ENCODE peak calls at places on chromosomes 7 and 10, in nine cellular contexts. R, Y, H, S, W, V, K, M and Q are unnamed samples.

GRCh38 chr7:1689356-1689755 is 19.3 kb downstream of the ELFN1 start:
- DNase-seq in R (peak; percentile 22), Y (peak; percentile 32), H (no peak), S (peak; percentile 15), W (peak; percentile 30), V (no peak), K (no peak), M (no peak), Q (no peak)

GRCh38 chr10:23927926-23928325 is 281.0 kb upstream of the KIAA1217 start:
- DNase-seq in R (no peak), Y (peak; percentile 25), H (peak; percentile 15), S (no peak), W (no peak), V (no peak), K (no peak), M (no peak), Q (no peak)

GRCh38 chr10:34885901-34886300 is 70.8 kb upstream of the PARD3 start:
- DNase-seq in R (no peak), Y (no peak), H (no peak), S (no peak), W (no peak), V (no peak), K (no peak), M (no peak), Q (no peak)

GRCh38 chr7:16695621-16696237 is 49.7 kb downstream of the BZW2 start:
- DNase-seq in R (no peak), Y (peak; percentile 57), H (no peak), S (peak; percentile 37), W (no peak), V (no peak), K (peak; percentile 61), M (peak; percentile 18), Q (peak; percentile 45)

GRCh38 chr10:3131098-3131497 is 41.5 kb downstream of the PITRM1 start:
- DNase-seq in R (no peak), Y (no peak), H (no peak), S (no peak), W (peak; percentile 3), V (no peak), K (peak; percentile 34), M (no peak), Q (no peak)

GRCh38 chr10:77511498-77512218 is 126.0 kb downstream of the KCNMA1 start:
- DNase-seq in R (no peak), Y (peak; percentile 51), H (no peak), S (no peak), W (no peak), V (no peak), K (peak; percentile 40), M (peak; percentile 21), Q (no peak)

GRCh38 chr10:77448226-77448625 is 189.4 kb downstream of the KCNMA1 start:
- DNase-seq in R (no peak), Y (no peak), H (no peak), S (peak; percentile 35), W (no peak), V (no peak), K (no peak), M (no peak), Q (no peak)

GRCh38 chr7:32219416-32219815 is 149.2 kb upstream of the PDE1C start:
- DNase-seq in R (no peak), Y (no peak), H (no peak), S (no peak), W (no peak), V (peak; percentile 16), K (no peak), M (no peak), Q (no peak)

GRCh38 chr10:19947656-19948055 is 131.4 kb downstream of the PLXDC2 start:
- DNase-seq in R (no peak), Y (no peak), H (no peak), S (no peak), W (no peak), V (no peak), K (no peak), M (no peak), Q (no peak)

GRCh38 chr7:155786491-155786890 is 25.8 kb downstream of the SHH start:
- DNase-seq in R (no peak), Y (no peak), H (no peak), S (no peak), W (no peak), V (no peak), K (no peak), M (no peak), Q (no peak)

GRCh38 chr10:88728107-88728763 is 22.2 kb downstream of the LIPK start:
- DNase-seq in R (no peak), Y (peak; percentile 81), H (peak; percentile 13), S (no peak), W (peak; percentile 59), V (peak; percentile 99), K (no peak), M (peak; percentile 20), Q (no peak)

GRCh38 chr10:34528320-34528719 is 286.8 kb downstream of the PARD3 start:
- DNase-seq in R (no peak), Y (peak; percentile 64), H (no peak), S (no peak), W (no peak), V (no peak), K (peak; percentile 94), M (peak; percentile 43), Q (peak; percentile 89)

GRCh38 chr7:134948246-134948645 is 38.1 kb upstream of the AGBL3 start:
- DNase-seq in R (no peak), Y (no peak), H (no peak), S (no peak), W (no peak), V (no peak), K (no peak), M (no peak), Q (no peak)

GRCh38 chr7:127389321-127389720 is 3.2 kb downstream of the ZNF800 start:
- DNase-seq in R (no peak), Y (no peak), H (no peak), S (no peak), W (no peak), V (no peak), K (no peak), M (no peak), Q (no peak)

GRCh38 chr7:115260381-115260780 is 338.5 kb downstream of the MDFIC start:
- DNase-seq in R (no peak), Y (no peak), H (no peak), S (no peak), W (no peak), V (no peak), K (peak; percentile 26), M (no peak), Q (no peak)
- H3K27me3 ChIP-seq in R (no peaks in the 10 kb centered on the region), Y (no peaks in the 10 kb centered on the region), H (no peaks in the 10 kb centered on the region), S (no peaks in the 10 kb centered on the region), W (no peaks in the 10 kb centered on the region), V (no peaks in the 10 kb centered on the region), K (no peaks in the 10 kb centered on the region), M (no peaks in the 10 kb centered on the region), Q (no peaks in the 10 kb centered on the region)

GRCh38 chr7:48148311-48148710 is 22.9 kb upstream of the ABCA13 start:
- DNase-seq in R (no peak), Y (no peak), H (no peak), S (no peak), W (no peak), V (no peak), K (no peak), M (no peak), Q (no peak)
- H3K4me1 ChIP-seq in R (no peaks in the 10 kb centered on the region), Y (peaks cover 7% of the 10 kb centered on the region), H (no peaks in the 10 kb centered on the region), S (no peaks in the 10 kb centered on the region), W (peaks cover 21% of the 10 kb centered on the region), V (no peaks in the 10 kb centered on the region), K (no peaks in the 10 kb centered on the region), M (no peaks in the 10 kb centered on the region), Q (peaks cover 6% of the 10 kb centered on the region)

DNA sequence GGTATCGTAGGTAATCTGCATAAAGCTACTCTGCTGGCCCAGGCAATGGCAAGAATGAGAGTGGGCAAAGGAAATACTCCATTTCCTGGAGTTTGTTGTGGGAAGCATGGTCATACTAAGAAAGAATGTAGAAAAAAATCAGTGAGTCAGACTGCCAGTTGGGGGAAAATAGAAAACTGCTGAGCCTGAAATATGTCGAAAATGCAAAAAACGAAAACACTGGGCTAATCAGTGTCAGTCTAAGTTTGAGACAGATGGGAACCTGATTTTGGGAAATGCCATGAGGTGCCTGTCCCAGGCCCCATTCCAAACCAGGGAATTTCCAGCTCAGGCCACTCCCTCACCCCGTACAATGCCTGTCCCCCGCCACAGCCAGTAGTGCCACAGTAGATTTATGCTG is 150.0 kb downstream of the ZNF33B start:
- DNase-seq in R (no peak), Y (no peak), H (no peak), S (no peak), W (no peak), V (no peak), K (no peak), M (no peak), Q (peak; percentile 85)
- H3K27ac ChIP-seq in R (peak overlapping the region; percentile 7), Y (no peak overlapping the region), H (no peak overlapping the region), S (no peak overlapping the region), W (no peak overlapping the region), V (no peak overlapping the region), K (peak overlapping the region; percentile 58), M (no peak overlapping the region), Q (peak overlapping the region; percentile 93)

GRCh38 chr10:131001438-131001837 is 310.1 kb downstream of the TCERG1L start:
- DNase-seq in R (no peak), Y (no peak), H (no peak), S (no peak), W (no peak), V (no peak), K (no peak), M (no peak), Q (no peak)

GRCh38 chr10:131000244-131000643 is 311.3 kb downstream of the TCERG1L start:
- DNase-seq in R (no peak), Y (no peak), H (no peak), S (no peak), W (no peak), V (no peak), K (no peak), M (no peak), Q (no peak)

GRCh38 chr10:131000737-131001136 is 310.8 kb downstream of the TCERG1L start:
- DNase-seq in R (no peak), Y (no peak), H (no peak), S (no peak), W (no peak), V (peak; percentile 27), K (no peak), M (no peak), Q (no peak)

GRCh38 chr10:131003455-131003854 is 308.1 kb downstream of the TCERG1L start:
- DNase-seq in R (no peak), Y (no peak), H (no peak), S (no peak), W (no peak), V (no peak), K (no peak), M (no peak), Q (no peak)

DNA sequence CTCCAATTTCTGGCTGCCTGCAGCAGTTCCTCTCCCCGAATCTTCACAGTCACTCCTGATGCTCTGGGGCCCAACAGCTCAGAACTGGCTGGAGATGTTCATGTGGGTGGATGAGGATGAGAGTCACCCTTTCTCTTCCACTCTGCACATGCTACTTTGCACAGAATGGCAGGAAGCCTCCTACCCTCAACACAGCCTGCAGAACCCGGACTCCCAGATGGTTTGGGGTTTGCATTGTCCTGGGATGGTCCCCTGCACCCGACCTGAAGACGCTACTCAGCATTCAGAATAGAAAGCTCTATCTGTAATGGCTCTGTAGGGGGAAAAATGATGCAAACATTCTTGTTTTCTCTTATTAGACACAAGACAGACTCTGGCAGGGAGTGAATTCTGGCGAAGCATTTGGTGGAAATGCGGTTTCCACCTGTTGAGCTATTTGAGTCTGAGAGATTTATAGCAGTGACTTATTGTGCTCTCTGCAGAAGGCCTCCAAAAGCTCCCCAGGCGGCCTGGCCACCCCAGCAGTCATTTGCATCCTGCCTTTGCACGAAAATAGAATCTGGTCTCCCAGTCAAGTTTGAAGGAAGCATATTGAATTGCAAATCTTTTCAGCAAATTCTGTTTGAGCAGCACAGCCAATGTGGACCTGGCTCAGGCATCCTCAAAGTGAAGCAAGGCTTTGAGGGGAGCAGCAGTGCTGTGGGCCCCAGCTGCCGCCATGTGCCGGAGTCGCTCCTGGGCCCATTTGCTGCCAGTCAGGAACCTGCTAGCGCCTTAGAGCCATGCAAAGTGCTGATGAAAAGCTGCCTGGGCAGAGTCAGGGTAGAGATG is 309.3 kb downstream of the TCERG1L start:
- DNase-seq in R (no peak), Y (no peak), H (no peak), S (no peak), W (no peak), V (peak; percentile 59), K (no peak), M (no peak), Q (no peak)
- H3K27me3 ChIP-seq in R (peaks cover 20% of the 10 kb centered on the region), Y (no peaks in the 10 kb centered on the region), H (peaks cover 25% of the 10 kb centered on the region), S (peaks cover 34% of the 10 kb centered on the region), W (peaks cover 6% of the 10 kb centered on the region), V (peaks cover 2% of the 10 kb centered on the region), K (no peaks in the 10 kb centered on the region), M (no peaks in the 10 kb centered on the region), Q (no peaks in the 10 kb centered on the region)